ENCODE peak calls at places on chromosomes 3 and 15, in eight cellular contexts. J, I, R, M, K, P, L and N are unnamed samples.

GRCh38 chr15:89409993-89410767 is 75.6 kb upstream of the POLG start:
- DNase-seq in M (no peak), R (no peak), L (no peak), K (no peak), I (no peak), P (no peak), J (no peak), N (no peak)

GRCh38 chr15:43828061-43828657 is 1.4 kb downstream of the WDR76 start:
- DNase-seq in J (no peak), P (no peak), M (no peak), L (no peak), I (peak), R (no peak), K (no peak), N (no peak)

GRCh38 chr3:177615015-177615414 is 417.7 kb upstream of the TBL1XR1 start:
- DNase-seq in M (peak), K (no peak), J (peak), L (no peak), I (no peak), R (no peak), P (peak), N (no peak)

GRCh38 chr15:20358781-20359414 is 182.7 kb downstream of the GOLGA6L6 start:
- DNase-seq in M (no peak), P (no peak), K (no peak), I (no peak), L (no peak), J (no peak), R (no peak), N (no peak)

GRCh38 chr3:40996382-40996781 is 202.9 kb upstream of the CTNNB1 start:
- DNase-seq in J (no peak), K (no peak), P (no peak), L (no peak), I (no peak), M (no peak), R (no peak), N (no peak)

GRCh38 chr3:178446054-178446453 is 90.2 kb upstream of the KCNMB2 start:
- DNase-seq in L (no peak), M (no peak), R (no peak), P (no peak), J (peak), K (no peak), I (no peak), N (no peak)

GRCh38 chr3:170914690-170915089 is 6.3 kb upstream of the EIF5A2 start:
- DNase-seq in L (no peak), R (no peak), K (no peak), I (no peak), P (no peak), J (no peak), M (no peak), N (no peak)

GRCh38 chr15:27685638-27686037 is 413.5 kb downstream of the OCA2 start:
- DNase-seq in L (no peak), M (no peak), J (no peak), R (no peak), P (no peak), I (no peak), K (no peak), N (no peak)

GRCh38 chr3:171348121-171348520 is 112.1 kb downstream of the TNIK start:
- DNase-seq in M (no peak), J (no peak), P (no peak), R (no peak), L (no peak), K (no peak), I (no peak), N (no peak)

GRCh38 chr3:155425351-155425750 is 131.9 kb upstream of the STRIT1 start:
- DNase-seq in M (no peak), K (no peak), L (no peak), J (no peak), P (no peak), I (no peak), R (no peak), N (no peak)

GRCh38 chr3:31247850-31248618 is 284.7 kb upstream of the STT3B start:
- DNase-seq in I (no peak), M (no peak), J (peak), K (no peak), R (no peak), P (no peak), L (no peak), N (no peak)

GRCh38 chr3:113773381-113773780 is 26.5 kb downstream of the ATP6V1A start:
- DNase-seq in P (no peak), I (no peak), R (no peak), J (no peak), K (no peak), L (no peak), M (no peak), N (no peak)

GRCh38 chr15:26082833-26083174 is 219.7 kb upstream of the ATP10A start:
- DNase-seq in R (no peak), I (no peak), P (no peak), M (no peak), J (peak), K (no peak), L (no peak), N (no peak)

GRCh38 chr3:99509224-99509623 is 129.2 kb upstream of the COL8A1 start:
- DNase-seq in P (no peak), R (no peak), L (no peak), M (no peak), I (no peak), J (no peak), K (no peak), N (no peak)

GRCh38 chr3:10219737-10220136 is 28.5 kb upstream of the TATDN2 start:
- DNase-seq in M (no peak), R (no peak), K (no peak), P (no peak), I (no peak), J (peak), L (no peak), N (no peak)

GRCh38 chr15:90441011-90441410 is 53.0 kb downstream of the IQGAP1 start:
- DNase-seq in J (no peak), M (no peak), L (no peak), P (no peak), I (no peak), K (no peak), R (no peak), N (no peak)

GRCh38 chr15:63277893-63278505 is 594 bp downstream of the APH1B start:
- DNase-seq in P (no peak), M (no peak), K (no peak), J (peak), I (no peak), L (no peak), R (no peak), N (no peak)

GRCh38 chr3:65196663-65197062 is 508.9 kb upstream of the ADAMTS9 start:
- DNase-seq in P (no peak), R (no peak), I (no peak), L (no peak), J (no peak), K (no peak), M (no peak), N (no peak)

GRCh38 chr15:97978408-97979130 is 18.1 kb downstream of the ARRDC4 start:
- DNase-seq in L (no peak), J (no peak), P (no peak), K (no peak), R (no peak), I (no peak), M (no peak), N (no peak)

GRCh38 chr15:99120050-99120777 is 15.3 kb downstream of the SYNM start:
- DNase-seq in I (no peak), M (no peak), R (no peak), K (no peak), L (no peak), P (no peak), J (no peak), N (no peak)

GRCh38 chr3:144995856-144996255 is 1024.2 kb downstream of the DIPK2A start:
- DNase-seq in J (no peak), R (no peak), K (no peak), I (no peak), L (no peak), P (no peak), M (no peak), N (no peak)

GRCh38 chr15:99476413-99477222 is 89.2 kb upstream of the MEF2A start:
- DNase-seq in K (no peak), M (peak), R (no peak), J (no peak), P (peak), I (peak), L (peak), N (peak)

GRCh38 chr3:141659821-141660597 is 78.1 kb upstream of the RNF7 start:
- DNase-seq in L (no peak), R (no peak), P (no peak), M (no peak), J (peak), I (no peak), K (no peak), N (no peak)

GRCh38 chr3:114809668-114810413 is 337.2 kb downstream of the ZBTB20 start:
- DNase-seq in I (peak), R (peak), L (peak), K (peak), M (no peak), P (no peak), J (no peak), N (no peak)

GRCh38 chr3:100100454-100100853 is 13.8 kb downstream of the FILIP1L start:
- DNase-seq in R (no peak), K (no peak), M (no peak), J (no peak), L (no peak), I (no peak), P (no peak), N (no peak)

GRCh38 chr3:195914648-195915473 is 6.5 kb upstream of the TNK2 start:
- DNase-seq in J (no peak), I (peak), K (peak), L (peak), P (no peak), R (peak), M (no peak), N (no peak)

GRCh38 chr15:88616240-88616639 is 4.9 kb upstream of the AEN start:
- DNase-seq in J (no peak), I (no peak), P (no peak), K (no peak), R (no peak), L (no peak), M (no peak), N (no peak)

GRCh38 chr3:71099997-71100719 is 483.4 kb downstream of the FOXP1 start:
- DNase-seq in I (no peak), K (no peak), M (no peak), P (no peak), L (no peak), R (no peak), J (no peak), N (no peak)

GRCh38 chr15:49380912-49381311 is 42.1 kb upstream of the FGF7 start:
- DNase-seq in M (no peak), L (no peak), I (no peak), J (no peak), R (no peak), P (no peak), K (no peak), N (no peak)